ENCODE peak calls at places on chromosomes 13 and 19, in four cellular contexts. A is lower lobe of right lung, O is cardiac muscle cell, B is prostate gland. W is an unnamed sample.

GRCh38 chr19:18814063-18814462 is 17.7 kb upstream of the UPF1 start:
- DNase-seq in A (no peak), O (peak; percentile 69), B (no peak), W (no peak)

GRCh38 chr19:57327993-57328392 is 7.7 kb downstream of the ZNF543 start:
- DNase-seq in A (no peak), O (no peak), B (no peak), W (no peak)

GRCh38 chr19:51002542-51003311 is 1.3 kb upstream of the KLK8 start:
- DNase-seq in A (no peak), O (peak; percentile 17), B (no peak), W (no peak)

GRCh38 chr19:52748336-52748950 is 13.6 kb upstream of the ZNF611 start:
- DNase-seq in A (no peak), O (peak; percentile 67), B (peak; percentile 22), W (no peak)

GRCh38 chr19:18473706-18474087 is 35.8 kb upstream of the ISYNA1 start:
- DNase-seq in A (no peak), O (no peak), B (no peak), W (no peak)

GRCh38 chr13:59774511-59774911 is 389.2 kb downstream of the DIAPH3 start:
- DNase-seq in A (no peak), O (peak; percentile 59), B (no peak), W (no peak)

GRCh38 chr13:26749285-26749684 is 11.3 kb downstream of the GPR12 start:
- DNase-seq in A (no peak), O (no peak), B (no peak), W (no peak)

GRCh38 chr19:7533281-7533819 is 2.2 kb upstream of the PNPLA6 start:
- DNase-seq in A (peak; percentile 74), O (peak; percentile 79), B (peak; percentile 27), W (no peak)

GRCh38 chr19:45913874-45914830 is at the start of gene NANOS2:
- DNase-seq in A (no peak), O (peak; percentile 48), B (no peak), W (no peak)

GRCh38 chr13:87172166-87172825 is 498.9 kb upstream of the SLITRK5 start:
- DNase-seq in A (no peak), O (no peak), B (no peak), W (no peak)

GRCh38 chr13:90713436-90714133 is 633.9 kb upstream of the MIR17HG start:
- DNase-seq in A (no peak), O (no peak), B (no peak), W (no peak)

GRCh38 chr19:48868196-48868886 is at the start of gene PLEKHA4:
- DNase-seq in A (peak; percentile 58), O (peak; percentile 71), B (no peak), W (no peak)

GRCh38 chr13:51258612-51259358 is 36.6 kb downstream of the FAM124A start:
- DNase-seq in A (no peak), O (no peak), B (no peak), W (no peak)

GRCh38 chr19:48136547-48136946 is 25.9 kb upstream of the PLA2G4C start:
- DNase-seq in A (no peak), O (no peak), B (no peak), W (no peak)

GRCh38 chr19:31285744-31286143 is 63.5 kb downstream of the TSHZ3 start:
- DNase-seq in A (no peak), O (peak; percentile 70), B (no peak), W (no peak)

GRCh38 chr13:27174766-27175455 is 3.3 kb upstream of the USP12 start:
- DNase-seq in A (no peak), O (peak; percentile 15), B (no peak), W (no peak)

DNA sequence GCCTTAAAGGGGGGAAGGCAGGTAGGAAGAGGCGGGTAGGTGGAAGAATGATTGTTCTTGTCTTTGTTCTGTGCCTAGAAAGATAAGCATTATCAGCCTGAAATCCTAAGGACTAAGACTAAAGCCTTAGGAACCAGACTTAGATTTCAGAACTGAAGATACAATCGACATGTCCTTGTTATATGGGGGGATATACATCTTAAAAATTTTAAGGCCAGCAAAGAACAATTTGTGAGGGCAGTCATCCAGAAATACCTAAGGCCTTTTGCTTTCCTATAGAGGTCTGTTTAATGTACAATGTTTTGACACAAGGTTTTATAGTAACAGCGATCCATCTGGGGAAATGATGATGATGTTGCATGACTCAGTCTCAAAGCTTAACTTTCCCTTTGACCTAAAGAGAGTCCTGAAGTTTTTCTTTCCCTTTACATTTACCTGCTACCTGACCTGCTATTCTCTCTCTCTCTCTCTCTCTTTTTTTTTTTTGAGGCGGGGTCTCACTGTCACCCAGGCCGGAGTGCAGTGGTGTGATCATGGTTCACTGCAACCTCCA is 20.2 kb upstream of the CEACAM6 start:
- DNase-seq in A (no peak), O (no peak), B (no peak), W (no peak)
- H3K4me1 ChIP-seq in A (no peaks in the 10 kb centered on the region), O (no peaks in the 10 kb centered on the region), B (no peaks in the 10 kb centered on the region), W (no peaks in the 10 kb centered on the region)

GRCh38 chr19:34959021-34959420 is 5.0 kb downstream of the ZNF792 start:
- DNase-seq in A (no peak), O (no peak), B (no peak), W (no peak)

GRCh38 chr19:34962281-34962944 is 1.6 kb downstream of the ZNF792 start:
- DNase-seq in A (no peak), O (peak; percentile 46), B (no peak), W (peak; percentile 44)

GRCh38 chr19:34961775-34962174 is 2.3 kb downstream of the ZNF792 start:
- DNase-seq in A (no peak), O (no peak), B (no peak), W (no peak)

GRCh38 chr19:34960940-34961679 is 2.9 kb downstream of the ZNF792 start:
- DNase-seq in A (no peak), O (no peak), B (no peak), W (no peak)

GRCh38 chr19:34960103-34960805 is 3.8 kb downstream of the ZNF792 start:
- DNase-seq in A (no peak), O (peak; percentile 60), B (no peak), W (no peak)
- H3K9me3 ChIP-seq in A (peaks cover 63% of the 10 kb centered on the region), O (peaks cover 8% of the 10 kb centered on the region), B (peaks cover 12% of the 10 kb centered on the region), W (peaks cover 52% of the 10 kb centered on the region)

DNA sequence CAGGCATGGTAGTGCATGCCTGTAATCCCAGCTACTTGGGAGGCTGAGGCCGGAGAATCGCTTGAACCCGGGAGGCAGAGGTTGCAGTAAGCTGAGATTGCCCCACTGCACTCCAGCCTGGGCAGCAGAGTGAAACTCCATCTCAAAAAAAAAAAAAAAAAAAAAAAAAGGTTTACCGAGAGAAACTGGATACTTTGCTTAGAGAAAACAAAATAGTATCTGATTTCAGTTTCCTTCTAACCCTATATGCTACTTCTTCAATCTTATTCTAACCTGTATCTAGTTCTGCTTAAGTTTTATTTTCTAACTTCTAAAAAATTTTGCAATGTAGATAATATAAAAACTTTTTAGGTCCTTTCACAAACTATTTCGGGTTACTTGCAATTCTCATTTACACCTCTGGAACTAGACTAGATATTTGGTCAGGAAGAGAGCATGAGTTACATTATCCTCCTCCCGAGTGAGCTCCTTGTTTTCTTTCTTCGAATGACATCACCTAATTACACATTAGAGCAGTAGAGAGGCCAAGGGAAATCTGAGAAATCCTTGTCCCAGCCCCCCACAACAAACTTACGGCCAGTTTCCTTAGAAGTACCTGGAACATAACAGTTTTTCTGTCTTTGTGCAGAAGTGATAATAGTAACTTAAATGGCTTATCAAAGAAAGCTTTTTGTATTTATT is 128.9 kb downstream of the B3GLCT start:
- DNase-seq in A (no peak), O (peak; percentile 6), B (no peak), W (no peak)
- H3K27ac ChIP-seq in A (no peak overlapping the region), O (no peak overlapping the region), B (no peak overlapping the region), W (no peak overlapping the region)

GRCh38 chr13:112027250-112027649 is 39.7 kb upstream of the SOX1 start:
- DNase-seq in A (no peak), O (no peak), B (no peak), W (no peak)

GRCh38 chr13:112028481-112028880 is 38.5 kb upstream of the SOX1 start:
- DNase-seq in A (no peak), O (no peak), B (no peak), W (no peak)

GRCh38 chr13:112029143-112029542 is 37.8 kb upstream of the SOX1 start:
- DNase-seq in A (no peak), O (no peak), B (no peak), W (no peak)

DNA sequence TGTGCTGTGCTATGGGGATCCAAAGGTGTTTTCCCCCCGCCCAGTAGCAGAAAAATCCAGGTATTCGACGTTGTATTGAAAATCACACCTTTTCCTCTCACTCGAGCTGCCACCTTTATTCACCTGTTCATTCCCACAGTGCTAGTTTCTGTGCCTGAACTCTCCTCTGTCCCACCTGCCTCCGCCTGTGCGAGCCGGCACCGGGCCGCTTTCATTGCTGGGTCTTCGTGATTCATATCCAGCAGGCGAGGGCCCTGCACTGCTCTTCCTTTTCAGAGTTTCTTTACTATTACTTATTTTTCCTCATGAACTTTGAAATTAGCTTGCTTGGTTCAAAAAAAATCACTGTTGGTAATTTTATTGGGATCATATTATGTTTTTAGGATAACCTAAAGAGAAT is 42.4 kb upstream of the SOX1 start:
- DNase-seq in A (no peak), O (no peak), B (no peak), W (no peak)
- H3K4me1 ChIP-seq in A (no peaks in the 10 kb centered on the region), O (no peaks in the 10 kb centered on the region), B (no peaks in the 10 kb centered on the region), W (no peaks in the 10 kb centered on the region)

GRCh38 chr13:54185101-54185500 is 1156.5 kb downstream of the OLFM4 start:
- DNase-seq in A (no peak), O (no peak), B (no peak), W (no peak)

GRCh38 chr13:54185785-54186184 is 1157.2 kb downstream of the OLFM4 start:
- DNase-seq in A (no peak), O (no peak), B (no peak), W (no peak)

GRCh38 chr13:54183166-54183565 is 1154.6 kb downstream of the OLFM4 start:
- DNase-seq in A (no peak), O (no peak), B (no peak), W (no peak)

GRCh38 chr13:54183728-54184127 is 1155.1 kb downstream of the OLFM4 start:
- DNase-seq in A (no peak), O (no peak), B (no peak), W (no peak)

GRCh38 chr13:54184576-54184975 is 1156.0 kb downstream of the OLFM4 start:
- DNase-seq in A (no peak), O (no peak), B (no peak), W (no peak)
- H3K9me3 ChIP-seq in A (no peaks in the 10 kb centered on the region), O (no peaks in the 10 kb centered on the region), B (no peaks in the 10 kb centered on the region), W (peaks cover 4% of the 10 kb centered on the region)